ENCODE peak calls at places on chromosomes 1 and 21, in six cellular contexts. G is lower lobe of right lung, O is K562, Q is Peyer's patch, A is pancreas, J is mucosa of descending colon. T is an unnamed sample.

GRCh38 chr1:163022129-163022528 is 47.0 kb upstream of the RGS4 start:
- DNase-seq in G (no peak), Q (no peak), J (no peak), A (no peak), O (no peak), T (no peak)

GRCh38 chr1:108880850-108881249 is 4.1 kb downstream of the GPSM2 start:
- DNase-seq in J (no peak), O (no peak), G (no peak), Q (no peak), A (no peak), T (no peak)

GRCh38 chr1:163406787-163407186 is 85.0 kb downstream of the NUF2 start:
- DNase-seq in O (no peak), A (no peak), J (no peak), Q (no peak), G (no peak), T (no peak)

GRCh38 chr1:28450561-28450960 is 55.3 kb upstream of the RCC1 start:
- DNase-seq in J (no peak), G (no peak), Q (no peak), A (no peak), O (no peak), T (no peak)

GRCh38 chr1:156489166-156489934 is 11.2 kb downstream of the MEF2D start:
- DNase-seq in J (no peak), G (no peak), A (no peak), O (peak; percentile 63), Q (no peak), T (no peak)

GRCh38 chr1:245716561-245716960 is 561.8 kb downstream of the KIF26B start:
- DNase-seq in Q (no peak), O (no peak), A (no peak), J (no peak), G (no peak), T (no peak)

GRCh38 chr1:211474426-211474825 is 17.5 kb downstream of the RD3 start:
- DNase-seq in O (no peak), A (no peak), J (peak; percentile 24), Q (no peak), G (no peak), T (no peak)

GRCh38 chr21:45889115-45889708 is 92.4 kb upstream of the COL6A1 start:
- DNase-seq in Q (no peak), O (no peak), A (no peak), G (peak; percentile 23), J (no peak), T (no peak)

GRCh38 chr1:192807221-192807967 is 1.4 kb upstream of the RGS2 start:
- DNase-seq in A (no peak), Q (no peak), O (no peak), J (peak; percentile 14), G (no peak), T (no peak)

GRCh38 chr1:116510361-116510760 is 60.5 kb downstream of the CD58 start:
- DNase-seq in J (no peak), O (no peak), A (no peak), G (no peak), Q (no peak), T (no peak)

GRCh38 chr1:21262282-21263051 is 27.8 kb downstream of the ECE1 start:
- DNase-seq in Q (peak; percentile 69), A (peak; percentile 83), G (no peak), J (peak; percentile 25), O (peak; percentile 53), T (peak; percentile 64)

GRCh38 chr1:53890522-53890941 is 935 bp upstream of the YIPF1 start:
- DNase-seq in J (no peak), G (no peak), A (no peak), Q (no peak), O (no peak), T (no peak)

GRCh38 chr1:5662362-5663126 is 329.7 kb downstream of the NPHP4 start:
- DNase-seq in O (no peak), Q (no peak), G (no peak), J (no peak), A (no peak), T (no peak)

GRCh38 chr21:39014751-39015150 is 168.5 kb downstream of the PSMG1 start:
- DNase-seq in J (no peak), Q (no peak), O (no peak), A (no peak), G (no peak), T (peak; percentile 95)

GRCh38 chr21:45330075-45330781 is 42.5 kb upstream of the POFUT2 start:
- DNase-seq in Q (peak; percentile 57), A (peak; percentile 84), J (no peak), O (no peak), G (peak; percentile 89), T (peak; percentile 71)

GRCh38 chr1:226708342-226708780 is 30.7 kb downstream of the ITPKB start:
- DNase-seq in A (no peak), O (no peak), J (no peak), Q (no peak), G (no peak), T (no peak)

GRCh38 chr1:84224905-84225304 is 76.6 kb upstream of the SAMD13 start:
- DNase-seq in A (no peak), J (no peak), G (no peak), Q (no peak), O (no peak), T (no peak)

GRCh38 chr1:50774759-50775351 is 185.2 kb downstream of the FAF1 start:
- DNase-seq in J (peak; percentile 34), G (no peak), O (peak; percentile 44), A (no peak), Q (no peak), T (peak; percentile 64)

GRCh38 chr1:172515927-172516326 is 17.0 kb upstream of the SUCO start:
- DNase-seq in G (no peak), Q (no peak), O (no peak), A (no peak), J (no peak), T (no peak)

GRCh38 chr1:182389619-182390047 is 2.0 kb downstream of the GLUL start:
- DNase-seq in G (peak; percentile 57), J (peak; percentile 30), O (no peak), A (peak; percentile 69), Q (no peak), T (no peak)

DNA sequence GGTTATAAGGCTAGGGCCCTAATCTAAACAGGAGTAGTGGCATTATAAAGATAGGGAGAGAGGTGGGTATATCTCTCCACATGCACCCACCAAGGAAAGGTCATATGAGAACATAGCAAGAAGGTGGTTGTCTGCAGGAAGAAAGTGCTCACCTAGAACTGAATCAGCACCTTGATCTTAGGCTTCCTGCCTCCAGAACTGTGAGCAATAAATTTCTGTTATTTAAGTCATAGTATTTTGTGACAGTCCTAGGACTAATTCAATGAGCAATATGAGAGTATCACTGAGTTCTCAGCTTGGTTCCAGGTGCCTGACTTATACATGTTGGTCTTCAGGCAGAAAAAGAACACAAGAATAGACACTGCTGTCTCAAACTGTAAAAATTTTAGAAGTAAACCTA is 51.8 kb downstream of the MRPL39 start:
- DNase-seq in G (no peak), J (no peak), A (no peak), Q (no peak), O (no peak), T (no peak)
- TF ChIP-seq CTCF in G (no peak), J (no peak), A (no peak), Q (no peak), O (no peak), T (no peak)

DNA sequence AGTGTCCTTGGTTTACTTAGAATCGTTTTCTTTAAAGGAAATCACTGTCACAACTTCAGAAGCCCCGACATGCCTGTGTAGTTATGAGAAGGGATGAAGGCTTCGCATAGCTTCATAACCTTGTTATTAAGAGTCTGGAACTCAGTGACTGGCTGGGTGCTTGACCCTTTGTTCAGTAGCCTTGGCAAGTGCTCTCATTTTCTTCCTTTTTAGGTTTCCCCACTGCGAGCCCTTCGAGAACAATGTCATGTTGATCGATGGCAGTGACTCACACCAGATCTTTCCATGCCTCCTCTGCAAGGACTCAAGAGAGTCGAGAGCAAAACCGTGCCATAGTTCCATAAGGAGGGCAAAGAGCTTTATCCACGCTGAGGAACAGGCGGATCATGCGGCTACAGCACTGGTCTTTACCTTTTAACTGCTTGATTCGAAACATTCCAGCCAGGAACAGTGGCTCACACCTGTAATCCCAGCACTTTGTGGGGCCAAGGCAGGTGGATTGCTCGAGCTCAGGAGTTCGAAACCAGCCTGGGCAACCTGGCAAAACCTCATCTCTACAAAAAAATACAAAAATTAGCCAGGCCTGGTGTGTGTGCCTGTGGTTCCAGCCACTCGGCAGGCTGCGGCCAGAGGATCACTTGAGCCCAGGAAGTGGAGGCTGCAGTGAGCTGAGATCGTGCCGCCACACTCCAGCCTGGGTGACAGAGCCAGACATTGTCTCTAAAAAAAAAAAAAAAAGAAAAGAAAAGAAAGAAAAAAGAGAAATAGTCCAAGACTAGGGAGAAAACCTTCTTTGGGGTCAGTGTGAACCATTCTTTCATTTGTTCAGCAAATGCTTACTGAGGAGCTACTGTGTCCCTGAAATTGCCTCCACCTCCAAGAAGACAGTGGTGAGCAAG is 95.4 kb upstream of the ERRFI1 start:
- DNase-seq in A (peak; percentile 72), O (no peak), Q (no peak), J (peak; percentile 48), G (no peak), T (peak; percentile 95)
- H3K4me3 ChIP-seq in A (no peak overlapping the region), O (no peak overlapping the region), Q (no peak overlapping the region), J (no peak overlapping the region), G (no peak overlapping the region), T (no peak overlapping the region)

DNA sequence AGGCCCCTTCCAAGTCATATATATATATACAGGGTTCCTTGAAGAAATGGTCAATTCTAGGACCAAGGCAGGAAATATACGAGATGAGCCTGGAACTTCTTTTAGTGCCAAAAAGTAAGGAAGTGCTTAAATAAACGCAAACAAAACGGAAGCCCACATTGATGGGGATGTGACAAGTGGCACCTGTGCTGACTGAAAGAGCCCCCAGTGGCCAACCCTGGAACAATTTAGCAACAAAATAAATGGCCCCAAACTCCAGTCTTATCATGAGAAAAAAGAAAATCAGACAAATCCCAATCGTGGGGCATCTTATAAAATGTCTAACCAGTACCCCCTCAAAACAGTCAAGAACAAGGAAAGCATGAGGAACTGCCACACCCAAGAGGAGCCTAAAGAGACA is 17.7 kb downstream of the PLA2G5 start:
- DNase-seq in G (no peak), J (no peak), Q (no peak), O (peak; percentile 37), A (no peak), T (no peak)
- TF ChIP-seq CTCF in G (no peak), J (no peak), Q (no peak), O (peak; percentile 54), A (no peak), T (peak; percentile 10)

GRCh38 chr1:64895500-64895899 is 70.8 kb downstream of the JAK1 start:
- DNase-seq in Q (no peak), A (no peak), O (no peak), J (no peak), G (no peak), T (peak; percentile 51)
- H3K4me3 ChIP-seq in Q (no peak overlapping the region), A (no peak overlapping the region), O (no peak overlapping the region), J (no peak overlapping the region), G (no peak overlapping the region), T (no peak overlapping the region)

GRCh38 chr1:180066150-180066549 is 88.5 kb upstream of the QSOX1 start:
- DNase-seq in G (no peak), J (no peak), O (no peak), A (no peak), Q (no peak), T (no peak)
- TF ChIP-seq CTCF in G (no peak), J (no peak), O (no peak), A (no peak), Q (no peak), T (no peak)

T was measured in astrocyte of the cerebellum.